ENCODE peak calls at places on chromosomes 11 and 22, in four cellular contexts. X is uterus, J is spleen, N is cardiac muscle cell. U is an unnamed sample.

GRCh38 chr11:12220305-12220704 is 109.9 kb downstream of the MICAL2 start:
- DNase-seq in N (peak), J (no peak), X (peak), U (no peak)

GRCh38 chr11:44570411-44571155 is 5.1 kb downstream of the CD82 start:
- DNase-seq in X (no peak), N (no peak), J (peak), U (no peak)

GRCh38 chr11:12066056-12066798 is 44.2 kb upstream of the MICAL2 start:
- DNase-seq in J (no peak), N (peak), X (no peak), U (no peak)

GRCh38 chr11:79095424-79095823 is 345.4 kb downstream of the TENM4 start:
- DNase-seq in N (no peak), X (no peak), J (no peak), U (no peak)

GRCh38 chr22:21861856-21862255 is 5.6 kb downstream of the MAPK1 start:
- DNase-seq in X (no peak), N (peak), J (no peak), U (no peak)

GRCh38 chr22:50694099-50694498 is 21.5 kb downstream of the SHANK3 start:
- DNase-seq in J (no peak), X (no peak), N (peak), U (no peak)

GRCh38 chr11:119144825-119145476 is 3.9 kb upstream of the ABCG4 start:
- DNase-seq in X (peak), J (no peak), N (peak), U (no peak)

GRCh38 chr11:27722117-27722844 is 22.0 kb upstream of the BDNF start:
- DNase-seq in X (no peak), J (no peak), N (peak), U (no peak)

GRCh38 chr11:63490551-63491239 is at the start of gene PLAAT5:
- DNase-seq in X (peak), N (peak), J (peak), U (peak)

GRCh38 chr22:30010789-30011405 is 69.4 kb upstream of the HORMAD2 start:
- DNase-seq in J (no peak), X (no peak), N (no peak), U (no peak)

GRCh38 chr11:44310456-44311272 is 725 bp upstream of the ALX4 start:
- DNase-seq in N (no peak), J (no peak), X (no peak), U (no peak)

GRCh38 chr22:26514419-26515161 is 2.3 kb upstream of the TFIP11 start:
- DNase-seq in N (no peak), X (no peak), J (no peak), U (no peak)

GRCh38 chr22:37979782-37980181 is 4.6 kb downstream of the SOX10 start:
- DNase-seq in X (no peak), N (no peak), J (no peak), U (no peak)

GRCh38 chr11:48210052-48210451 is 6.6 kb upstream of the OR4B1 start:
- DNase-seq in J (no peak), N (peak), X (no peak), U (no peak)

GRCh38 chr11:63687845-63688244 is 6.5 kb downstream of the RTN3 start:
- DNase-seq in J (no peak), N (no peak), X (no peak), U (no peak)

GRCh38 chr11:111400595-111400994 is 21.5 kb upstream of the POU2AF1 start:
- DNase-seq in J (no peak), X (no peak), N (no peak), U (no peak)

GRCh38 chr22:33526434-33527107 is 393.7 kb downstream of the LARGE1 start:
- DNase-seq in J (no peak), N (no peak), X (no peak), U (no peak)

GRCh38 chr11:95065336-95065735 is 1.4 kb upstream of the SRSF8 start:
- DNase-seq in J (no peak), N (no peak), X (no peak), U (no peak)

GRCh38 chr11:86749861-86750401 is 50.4 kb upstream of the PRSS23 start:
- DNase-seq in X (no peak), J (no peak), N (no peak), U (no peak)

GRCh38 chr11:132941024-132941646 is 591.2 kb downstream of the OPCML start:
- DNase-seq in N (peak), J (no peak), X (no peak), U (no peak)

GRCh38 chr11:57885298-57886035 is 123.9 kb downstream of the CTNND1 start:
- DNase-seq in J (no peak), X (no peak), N (peak), U (no peak)

GRCh38 chr11:64445651-64446050 is 86.7 kb downstream of the RPS6KA4 start:
- DNase-seq in X (no peak), J (peak), N (no peak), U (no peak)

GRCh38 chr22:43228330-43228729 is 41.4 kb upstream of the TTLL12 start:
- DNase-seq in N (peak), J (no peak), X (no peak), U (no peak)

GRCh38 chr11:210122-210802 is 2.8 kb downstream of the RIC8A start:
- DNase-seq in J (no peak), N (peak), X (no peak), U (no peak)

GRCh38 chr22:49772692-49773091 is 55.0 kb downstream of the BRD1 start:
- DNase-seq in N (no peak), J (no peak), X (no peak), U (no peak)

GRCh38 chr11:81422402-81422801 is 1311.3 kb downstream of the FAM181B start:
- DNase-seq in X (no peak), J (no peak), N (no peak), U (no peak)

GRCh38 chr11:110261195-110262140 is 34.9 kb downstream of the RDX start:
- DNase-seq in X (no peak), N (peak), J (no peak), U (no peak)

GRCh38 chr22:39243443-39244072 is 1.2 kb downstream of the PDGFB start:
- DNase-seq in N (no peak), J (no peak), X (no peak), U (peak)

GRCh38 chr22:28741200-28741757 is 341 bp downstream of the CHEK2 start:
- DNase-seq in N (no peak), X (no peak), J (peak), U (no peak)

GRCh38 chr22:30304495-30305244 is 15.4 kb upstream of the CASTOR1 start:
- DNase-seq in N (no peak), X (no peak), J (no peak), U (no peak)

GRCh38 chr11:112801286-112802088 is 159.7 kb upstream of the NCAM1 start:
- DNase-seq in N (no peak), X (no peak), J (no peak), U (no peak)

GRCh38 chr22:49016909-49017768 is 810.5 kb downstream of the BRD1 start:
- DNase-seq in X (no peak), N (no peak), J (peak), U (no peak)

GRCh38 chr11:94656968-94657367 is 89.8 kb downstream of the PIWIL4 start:
- DNase-seq in X (no peak), N (no peak), J (no peak), U (no peak)

GRCh38 chr11:94574193-94574961 is 7.2 kb downstream of the PIWIL4 start:
- DNase-seq in J (no peak), N (peak), X (peak), U (peak)

GRCh38 chr11:43327987-43328386 is 16.2 kb downstream of the API5 start:
- DNase-seq in J (no peak), X (no peak), N (peak), U (no peak)

GRCh38 chr22:29073618-29074275 is 912 bp downstream of the KREMEN1 start:
- DNase-seq in X (peak), J (peak), N (peak), U (peak)

GRCh38 chr11:29019960-29020683 is 911.9 kb downstream of the METTL15 start:
- DNase-seq in X (no peak), N (peak), J (no peak), U (no peak)

GRCh38 chr22:49966041-49966715 is 5.6 kb downstream of the PIM3 start:
- DNase-seq in N (no peak), X (peak), J (peak), U (no peak)

GRCh38 chr11:31805629-31806185 is 5.4 kb downstream of the PAX6 start:
- DNase-seq in J (no peak), N (no peak), X (no peak), U (no peak)

GRCh38 chr11:31803813-31804438 is 7.2 kb downstream of the PAX6 start:
- DNase-seq in J (no peak), N (no peak), X (no peak), U (no peak)

GRCh38 chr11:31802990-31803812 is 7.9 kb downstream of the PAX6 start:
- DNase-seq in J (peak), N (no peak), X (no peak), U (no peak)

GRCh38 chr11:31805037-31805628 is 6.0 kb downstream of the PAX6 start:
- DNase-seq in J (no peak), N (no peak), X (no peak), U (no peak)

GRCh38 chr11:31804439-31805036 is 6.6 kb downstream of the PAX6 start:
- DNase-seq in N (no peak), X (no peak), J (peak), U (peak)
- H3K4me3 ChIP-seq in N (no peak), X (no peak), J (peak), U (no peak)

DNA sequence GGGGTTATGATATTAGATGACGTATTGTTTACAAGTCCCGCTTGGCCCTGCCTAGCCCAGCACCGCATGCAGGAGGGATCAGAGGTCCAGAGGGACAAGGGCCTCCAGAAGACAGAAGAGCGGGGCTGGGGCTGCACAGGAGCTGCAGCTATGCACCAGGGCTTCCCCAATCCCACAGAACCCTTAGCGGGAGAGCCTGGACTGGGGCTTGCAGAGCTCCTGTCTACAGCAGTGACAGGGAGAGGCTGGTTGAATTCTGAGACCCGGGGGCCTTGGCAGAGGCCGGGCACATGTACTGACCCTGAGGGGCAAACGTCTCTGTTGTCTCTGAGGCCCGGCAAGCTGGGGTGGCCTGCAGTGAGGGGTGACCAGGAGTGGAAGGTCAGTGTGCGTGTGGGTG is 6.9 kb downstream of the KIAA0930 start:
- DNase-seq in J (peak), X (no peak), N (no peak), U (no peak)
- H3K27ac ChIP-seq in J (peak), X (no peak), N (no peak), U (peak)

DNA sequence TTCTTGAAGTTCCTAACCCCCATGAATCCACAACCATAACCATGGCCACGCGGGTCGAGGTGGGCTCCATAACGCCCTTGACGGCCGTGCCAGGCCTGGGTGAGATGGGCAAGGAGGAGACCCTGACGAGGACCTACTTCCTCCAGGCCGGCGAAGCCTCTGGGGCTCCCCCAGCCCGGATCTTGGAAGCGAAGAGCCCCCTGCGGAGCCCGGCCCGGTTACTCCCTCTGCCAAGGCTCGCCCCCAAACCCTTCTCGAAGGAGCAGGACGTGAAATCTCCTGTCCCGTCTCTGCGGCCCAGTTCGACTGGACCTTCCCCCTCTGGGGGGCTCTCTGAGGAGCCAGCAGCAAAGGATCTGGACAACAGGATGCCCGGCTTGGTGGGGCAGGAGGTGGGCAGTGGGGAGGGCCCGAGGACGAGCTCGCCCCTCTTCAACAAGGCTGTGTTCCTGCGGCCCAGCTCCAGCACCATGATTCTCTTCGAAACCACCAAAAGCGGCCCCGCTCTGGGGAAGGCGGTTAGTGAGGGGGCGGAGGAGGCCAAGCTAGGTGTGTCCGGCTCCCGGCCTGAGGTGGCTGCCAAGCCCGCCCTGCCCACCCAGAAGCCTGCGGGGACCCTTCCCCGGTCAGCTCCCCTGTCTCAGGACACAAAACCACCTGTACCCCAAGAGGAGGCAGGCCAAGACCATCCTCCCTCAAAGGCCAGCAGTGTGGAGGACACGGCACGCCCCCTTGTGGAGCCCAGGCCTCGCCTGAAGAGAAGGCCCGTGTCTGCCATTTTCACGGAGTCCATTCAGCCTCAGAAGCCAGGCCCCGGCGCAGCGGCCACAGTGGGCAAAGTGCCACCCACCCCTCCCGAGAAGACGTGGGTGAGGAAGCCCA is 75.7 kb downstream of the KIAA1671 start:
- DNase-seq in X (no peak), J (no peak), N (peak), U (no peak)
- TF ChIP-seq CTCF in X (no peak), J (peak), N (peak), U (peak)

DNA sequence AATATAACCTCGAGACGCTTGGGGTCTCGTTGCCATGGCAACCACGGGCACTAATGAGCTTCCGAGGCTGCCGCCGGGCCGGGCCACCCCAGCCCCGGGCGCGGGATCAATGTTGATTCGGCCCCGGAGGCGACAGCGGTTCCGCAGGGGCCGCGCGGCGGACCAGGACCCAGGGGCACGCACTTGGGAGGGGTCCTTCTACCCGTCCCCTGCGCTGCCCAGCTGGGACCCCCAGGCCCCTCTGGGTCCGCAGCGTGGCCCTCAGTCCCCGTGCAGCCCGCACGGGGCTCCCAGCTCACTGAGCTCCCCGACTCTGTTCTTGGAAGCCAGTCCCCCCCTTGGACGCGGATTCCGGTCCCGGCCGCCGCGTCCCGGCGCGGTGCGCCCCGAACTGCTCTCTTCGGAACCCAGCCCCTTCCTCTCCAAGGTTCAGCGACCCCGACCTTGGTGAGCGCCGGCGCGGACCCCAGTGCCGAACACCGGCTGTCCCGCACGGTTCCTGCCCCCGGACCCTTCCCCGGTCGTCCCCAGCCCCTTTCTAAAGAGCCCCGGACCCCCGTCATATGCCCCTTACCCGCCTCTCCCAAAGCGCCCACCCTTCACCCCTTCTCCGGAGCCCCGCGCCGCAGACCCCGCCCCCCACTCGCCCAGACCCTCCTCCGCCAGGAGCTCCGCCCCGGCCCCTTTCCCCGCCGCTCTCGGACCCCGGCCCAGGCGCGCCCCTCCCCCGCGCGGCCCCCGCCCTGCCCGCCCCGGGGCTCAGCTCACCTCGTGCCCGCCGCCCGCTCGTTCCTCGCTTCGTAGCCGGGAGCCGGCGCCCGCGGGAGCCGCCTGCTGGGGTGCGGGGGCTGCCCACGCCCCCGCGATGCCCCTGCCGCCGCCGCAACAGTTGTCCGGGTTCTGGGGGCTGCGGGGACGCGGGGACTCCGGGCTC is 18.2 kb upstream of the SHISAL1 start:
- DNase-seq in X (no peak), N (no peak), J (no peak), U (no peak)
- H3K4me3 ChIP-seq in X (peak), N (peak), J (peak), U (no peak)

DNA sequence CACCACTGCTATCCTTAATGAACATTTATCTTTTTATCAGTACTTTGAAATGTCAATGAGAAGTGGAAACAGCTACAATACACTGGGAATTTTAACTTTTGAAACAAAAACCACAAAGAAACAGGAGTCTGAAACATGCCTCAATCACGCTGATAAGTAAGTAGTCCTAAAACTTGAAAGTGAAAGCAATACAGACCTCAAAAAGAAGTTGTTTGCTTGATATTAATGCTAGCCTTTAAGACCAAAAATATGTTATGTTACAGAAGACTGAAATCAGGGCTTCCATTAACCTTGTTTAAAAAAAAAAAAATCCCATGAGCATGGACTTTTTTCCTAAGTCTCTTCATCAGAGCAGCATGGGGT is 21.3 kb downstream of the PHF21A start:
- DNase-seq in N (peak), J (no peak), X (no peak), U (no peak)
- H3K27ac ChIP-seq in N (no peak), J (peak), X (peak), U (peak)

GRCh38 chr11:68229601-68230000 is 16.5 kb upstream of the KMT5B start:
- DNase-seq in J (no peak), N (no peak), X (no peak), U (no peak)

GRCh38 chr11:68226421-68226820 is 13.3 kb upstream of the KMT5B start:
- DNase-seq in J (no peak), N (no peak), X (no peak), U (no peak)

DNA sequence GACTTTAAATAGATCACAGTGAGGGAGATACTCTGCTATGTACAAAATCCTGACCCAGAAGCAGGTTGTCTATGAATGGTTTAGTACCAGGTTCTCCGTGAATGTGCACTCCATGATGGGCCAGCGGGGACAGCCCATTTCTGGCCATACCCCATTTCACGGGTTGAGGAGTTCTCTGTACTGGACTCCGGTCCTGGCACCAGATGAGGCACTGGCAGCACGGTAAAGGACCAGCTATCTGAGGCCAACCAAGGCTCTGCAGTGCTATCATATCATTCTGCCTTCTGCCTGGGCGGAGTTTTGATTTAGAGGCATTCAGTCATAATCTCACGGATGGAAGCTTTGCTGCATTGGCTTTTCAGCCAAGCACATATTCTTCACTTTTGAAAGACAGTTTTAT is 18.5 kb upstream of the KMT5B start:
- DNase-seq in X (no peak), N (no peak), J (no peak), U (no peak)
- TF ChIP-seq CTCF in X (no peak), N (no peak), J (no peak), U (no peak)

GRCh38 chr11:34680206-34680605 is 59.3 kb downstream of the EHF start:
- DNase-seq in X (no peak), J (no peak), N (no peak), U (no peak)

GRCh38 chr11:34679681-34680080 is 58.8 kb downstream of the EHF start:
- DNase-seq in X (no peak), J (no peak), N (no peak), U (no peak)

GRCh38 chr11:34682822-34683221 is 61.9 kb downstream of the EHF start:
- DNase-seq in X (no peak), J (no peak), N (peak), U (no peak)

GRCh38 chr11:34676227-34676626 is 55.3 kb downstream of the EHF start:
- DNase-seq in J (no peak), X (no peak), N (no peak), U (no peak)

DNA sequence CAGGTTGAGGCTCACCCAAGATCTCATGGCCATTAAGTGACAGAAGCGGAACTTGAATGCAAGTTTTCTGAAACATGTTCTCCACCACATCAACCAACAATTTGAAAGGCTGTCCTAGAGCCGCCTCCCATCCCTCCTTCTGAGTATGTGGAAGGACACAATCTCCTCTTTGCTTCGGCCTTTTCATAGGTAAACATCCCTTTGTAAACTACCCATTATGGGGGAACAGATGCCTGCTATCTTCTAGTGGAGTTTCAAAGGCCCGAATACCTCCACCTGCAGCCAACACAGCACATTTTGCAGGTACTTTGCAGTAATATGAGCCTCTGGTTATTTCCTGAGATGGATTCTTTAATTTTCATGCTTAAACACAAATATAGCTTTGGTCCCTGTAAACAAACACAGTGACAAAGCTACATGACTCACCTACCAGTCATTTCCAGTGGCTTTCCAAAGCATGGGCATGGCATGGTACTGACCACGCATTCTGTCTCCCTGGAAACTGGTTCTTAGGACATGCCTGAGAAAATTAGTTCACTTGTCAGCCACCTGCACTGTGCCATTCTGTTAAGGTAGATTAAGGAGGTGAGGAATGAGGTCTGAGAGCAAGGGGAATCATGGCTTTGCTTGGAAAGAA is 60.1 kb downstream of the EHF start:
- DNase-seq in X (no peak), N (peak), J (no peak), U (no peak)
- H3K4me3 ChIP-seq in X (no peak), N (no peak), J (no peak), U (no peak)